ENCODE peak calls at places on chromosome 2, in seven cellular contexts. I is NCI-H187, L is transverse colon, S is fibroblast of mammary gland, E is C1 segment of cervical spinal cord, N is KG1, W is COLO829. G is an unnamed sample.
A peak's percentile ranks its signal among the peaks of the same experiment; 100 is the strongest.

GRCh38 chr2:175143191-175143590 is 24.8 kb downstream of the ATF2 start:
- DNase-seq in I (no peak), L (no peak), S (no peak), E (no peak), N (no peak), W (no peak), G (no peak)

GRCh38 chr2:20103514-20103913 is 52.1 kb upstream of the LAPTM4A start:
- DNase-seq in I (no peak), L (no peak), S (peak; percentile 56), E (no peak), N (no peak), W (no peak), G (peak; percentile 47)

GRCh38 chr2:169945515-169945914 is 118.3 kb downstream of the UBR3 start:
- DNase-seq in I (no peak), L (no peak), S (no peak), E (no peak), N (no peak), W (no peak), G (no peak)

GRCh38 chr2:50476174-50476573 is 555.8 kb downstream of the NRXN1 start:
- DNase-seq in I (no peak), L (no peak), S (no peak), E (no peak), N (no peak), W (no peak), G (no peak)

GRCh38 chr2:230902180-230902899 is 22.7 kb downstream of the GPR55 start:
- DNase-seq in I (no peak), L (peak; percentile 50), S (peak; percentile 81), E (no peak), N (no peak), W (peak; percentile 65), G (peak; percentile 86)

GRCh38 chr2:218031771-218032257 is 29.0 kb upstream of the TNS1 start:
- DNase-seq in I (no peak), L (no peak), S (no peak), E (no peak), N (no peak), W (no peak), G (no peak)

GRCh38 chr2:208175069-208175842 is 11.9 kb upstream of the CRYGA start:
- DNase-seq in I (peak; percentile 32), L (peak; percentile 79), S (peak; percentile 79), E (peak; percentile 62), N (peak; percentile 82), W (peak; percentile 79), G (peak; percentile 90)

GRCh38 chr2:21072477-21073242 is 28.8 kb upstream of the APOB start:
- DNase-seq in I (no peak), L (no peak), S (no peak), E (no peak), N (no peak), W (no peak), G (no peak)

GRCh38 chr2:174846941-174847938 is 83.0 kb upstream of the CHRNA1 start:
- DNase-seq in I (no peak), L (no peak), S (peak; percentile 96), E (no peak), N (no peak), W (peak; percentile 52), G (peak; percentile 98)

GRCh38 chr2:162566666-162567065 is 222.7 kb downstream of the GCA start:
- DNase-seq in I (no peak), L (no peak), S (no peak), E (no peak), N (no peak), W (no peak), G (no peak)

GRCh38 chr2:119523959-119524694 is at the start of gene SCTR:
- DNase-seq in I (no peak), L (no peak), S (no peak), E (no peak), N (no peak), W (no peak), G (no peak)

GRCh38 chr2:26352892-26353291 is 6.3 kb upstream of the ADGRF3 start:
- DNase-seq in I (no peak), L (no peak), S (peak; percentile 69), E (no peak), N (no peak), W (no peak), G (peak; percentile 40)

GRCh38 chr2:187302619-187303018 is 145.4 kb downstream of the CALCRL start:
- DNase-seq in I (no peak), L (peak; percentile 9), S (peak; percentile 48), E (no peak), N (no peak), W (no peak), G (peak; percentile 79)

GRCh38 chr2:230794472-230794871 is 70.3 kb upstream of the ITM2C start:
- DNase-seq in I (no peak), L (no peak), S (no peak), E (no peak), N (no peak), W (no peak), G (no peak)

G was measured in choroid plexus epithelial cell.